ENCODE peak calls at places on chromosomes 6 and 20, in four cellular contexts. N, Z, P and S are unnamed samples.

GRCh38 chr6:105452924-105453756 is 50.3 kb upstream of the PREP start:
- DNase-seq in N (no peak), Z (peak; percentile 20), P (no peak), S (peak; percentile 26)

GRCh38 chr6:35922139-35922554 is 1.2 kb upstream of the SRPK1 start:
- DNase-seq in N (no peak), Z (no peak), P (no peak), S (no peak)

GRCh38 chr6:28353981-28354676 is 4.4 kb downstream of the ZKSCAN3 start:
- DNase-seq in N (no peak), Z (no peak), P (peak; percentile 42), S (no peak)

GRCh38 chr6:83051386-83052172 is 14.1 kb downstream of the UBE3D start:
- DNase-seq in N (no peak), Z (no peak), P (no peak), S (no peak)

GRCh38 chr6:163466839-163467390 is 52.4 kb downstream of the QKI start:
- DNase-seq in N (no peak), Z (no peak), P (no peak), S (no peak)

GRCh38 chr20:4837760-4838159 is 116.1 kb downstream of the PRND start:
- DNase-seq in N (no peak), Z (no peak), P (no peak), S (no peak)

GRCh38 chr20:11324990-11325389 is 592.7 kb upstream of the BTBD3 start:
- DNase-seq in N (no peak), Z (no peak), P (no peak), S (no peak)

GRCh38 chr20:39810269-39810668 is 848.1 kb downstream of the DHX35 start:
- DNase-seq in N (no peak), Z (no peak), P (no peak), S (no peak)

GRCh38 chr6:47655719-47656595 is 42.4 kb upstream of the ADGRF4 start:
- DNase-seq in N (no peak), Z (no peak), P (peak; percentile 64), S (no peak)

GRCh38 chr6:148711833-148712653 is 34.8 kb upstream of the UST start:
- DNase-seq in N (no peak), Z (no peak), P (no peak), S (no peak)

GRCh38 chr6:2061880-2062279 is 183.5 kb downstream of the GMDS start:
- DNase-seq in N (no peak), Z (no peak), P (no peak), S (no peak)

GRCh38 chr6:79803917-79804316 is 143.4 kb downstream of the ELOVL4 start:
- DNase-seq in N (no peak), Z (no peak), P (no peak), S (no peak)

GRCh38 chr6:52065621-52066020 is 21.8 kb downstream of the PKHD1 start:
- DNase-seq in N (no peak), Z (no peak), P (peak; percentile 64), S (no peak)

GRCh38 chr6:89359561-89359960 is 7.0 kb upstream of the UBE2J1 start:
- DNase-seq in N (no peak), Z (no peak), P (no peak), S (no peak)

GRCh38 chr20:41047279-41047974 is 18.8 kb downstream of the TOP1 start:
- DNase-seq in N (no peak), Z (no peak), P (peak; percentile 69), S (no peak)

GRCh38 chr6:110408891-110409290 is 6.5 kb downstream of the DDO start:
- DNase-seq in N (no peak), Z (no peak), P (no peak), S (no peak)

GRCh38 chr6:80304014-80304413 is 197.5 kb downstream of the BCKDHB start:
- DNase-seq in N (no peak), Z (no peak), P (no peak), S (no peak)

GRCh38 chr6:111631930-111632460 is 26.3 kb upstream of the TRAF3IP2 start:
- DNase-seq in N (no peak), Z (no peak), P (no peak), S (no peak)

GRCh38 chr20:38875170-38875993 is 50.8 kb upstream of the FAM83D start:
- DNase-seq in N (peak; percentile 96), Z (no peak), P (no peak), S (peak; percentile 88)

GRCh38 chr20:50187403-50188051 is 3.1 kb upstream of the CEBPB start:
- DNase-seq in N (no peak), Z (no peak), P (peak; percentile 73), S (no peak)

GRCh38 chr20:43911066-43911465 is 3.6 kb upstream of the TOX2 start:
- DNase-seq in N (no peak), Z (no peak), P (peak; percentile 67), S (no peak)

GRCh38 chr6:158064725-158065251 is 83.1 kb downstream of the SYNJ2 start:
- DNase-seq in N (no peak), Z (no peak), P (no peak), S (no peak)

GRCh38 chr6:137827977-137828815 is 38.9 kb upstream of the TNFAIP3 start:
- DNase-seq in N (no peak), Z (no peak), P (no peak), S (peak; percentile 59)

GRCh38 chr6:80482056-80482455 is 375.6 kb downstream of the BCKDHB start:
- DNase-seq in N (no peak), Z (no peak), P (no peak), S (no peak)

GRCh38 chr20:8292793-8293192 is 160.7 kb downstream of the PLCB1 start:
- DNase-seq in N (no peak), Z (no peak), P (no peak), S (no peak)

GRCh38 chr20:24990810-24991252 is 1.7 kb downstream of the APMAP start:
- DNase-seq in N (no peak), Z (no peak), P (no peak), S (no peak)

GRCh38 chr20:40016359-40016758 is 672.7 kb downstream of the MAFB start:
- DNase-seq in N (no peak), Z (no peak), P (no peak), S (no peak)

GRCh38 chr20:50292324-50293243 is 102.0 kb downstream of the CEBPB start:
- DNase-seq in N (no peak), Z (peak; percentile 96), P (peak; percentile 85), S (no peak)

GRCh38 chr20:23320317-23320716 is 30.3 kb upstream of the NXT1 start:
- DNase-seq in N (no peak), Z (no peak), P (peak; percentile 16), S (no peak)

GRCh38 chr6:14383393-14384174 is 266.0 kb downstream of the CD83 start:
- DNase-seq in N (no peak), Z (no peak), P (no peak), S (no peak)
- TF ChIP-seq CTCF in N (no peak), Z (no peak), P (no peak), S (no peak)

GRCh38 chr6:16762265-16762546 is 946 bp upstream of the ATXN1 start:
- DNase-seq in N (no peak), Z (no peak), P (no peak), S (no peak)

GRCh38 chr6:16760536-16761468 is at the start of gene ATXN1:
- DNase-seq in N (no peak), Z (peak; percentile 73), P (peak; percentile 42), S (no peak)

GRCh38 chr6:16759646-16760535 is 1.4 kb downstream of the ATXN1 start:
- DNase-seq in N (no peak), Z (peak; percentile 93), P (peak; percentile 65), S (peak; percentile 82)

GRCh38 chr6:16762547-16763477 is 1.6 kb upstream of the ATXN1 start:
- DNase-seq in N (no peak), Z (no peak), P (peak; percentile 77), S (peak; percentile 77)

GRCh38 chr6:16761469-16762264 is 407 bp upstream of the ATXN1 start:
- DNase-seq in N (no peak), Z (peak; percentile 87), P (peak; percentile 79), S (peak; percentile 87)
- TF ChIP-seq CTCF in N (peak; percentile 38), Z (peak; percentile 29), P (peak; percentile 28), S (peak; percentile 24)

GRCh38 chr6:100099189-100100074 is 105.4 kb upstream of the MCHR2 start:
- DNase-seq in N (no peak), Z (no peak), P (peak; percentile 24), S (no peak)
- TF ChIP-seq CTCF in N (no peak), Z (no peak), P (peak; percentile 77), S (peak; percentile 36)

DNA sequence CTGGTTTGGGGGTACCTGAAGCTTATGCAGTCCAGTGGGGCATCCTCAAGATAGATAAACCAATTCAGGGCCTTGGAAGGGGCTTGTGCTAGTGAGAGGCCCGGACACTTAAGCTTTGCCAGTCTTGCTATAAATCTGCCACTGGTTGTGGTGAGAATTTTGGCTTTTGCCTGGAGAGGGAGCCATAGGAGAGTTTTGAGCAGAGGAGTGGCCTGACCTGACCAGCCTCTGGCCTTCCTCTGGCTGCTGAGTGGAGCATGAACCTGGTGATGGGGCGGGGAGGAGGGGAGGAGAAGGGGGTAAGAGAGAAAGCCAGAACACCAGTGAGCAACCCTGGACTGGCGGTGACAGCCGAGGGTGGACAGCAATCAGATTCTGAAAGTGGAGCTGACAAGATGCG is 7.1 kb downstream of the TMEM74B start:
- DNase-seq in N (no peak), Z (no peak), P (no peak), S (no peak)
- TF ChIP-seq CTCF in N (no peak), Z (no peak), P (no peak), S (peak; percentile 7)

GRCh38 chr6:20953019-20953418 is 418.8 kb downstream of the CDKAL1 start:
- DNase-seq in N (no peak), Z (no peak), P (no peak), S (no peak)
- TF ChIP-seq CTCF in N (no peak), Z (no peak), P (no peak), S (no peak)

DNA sequence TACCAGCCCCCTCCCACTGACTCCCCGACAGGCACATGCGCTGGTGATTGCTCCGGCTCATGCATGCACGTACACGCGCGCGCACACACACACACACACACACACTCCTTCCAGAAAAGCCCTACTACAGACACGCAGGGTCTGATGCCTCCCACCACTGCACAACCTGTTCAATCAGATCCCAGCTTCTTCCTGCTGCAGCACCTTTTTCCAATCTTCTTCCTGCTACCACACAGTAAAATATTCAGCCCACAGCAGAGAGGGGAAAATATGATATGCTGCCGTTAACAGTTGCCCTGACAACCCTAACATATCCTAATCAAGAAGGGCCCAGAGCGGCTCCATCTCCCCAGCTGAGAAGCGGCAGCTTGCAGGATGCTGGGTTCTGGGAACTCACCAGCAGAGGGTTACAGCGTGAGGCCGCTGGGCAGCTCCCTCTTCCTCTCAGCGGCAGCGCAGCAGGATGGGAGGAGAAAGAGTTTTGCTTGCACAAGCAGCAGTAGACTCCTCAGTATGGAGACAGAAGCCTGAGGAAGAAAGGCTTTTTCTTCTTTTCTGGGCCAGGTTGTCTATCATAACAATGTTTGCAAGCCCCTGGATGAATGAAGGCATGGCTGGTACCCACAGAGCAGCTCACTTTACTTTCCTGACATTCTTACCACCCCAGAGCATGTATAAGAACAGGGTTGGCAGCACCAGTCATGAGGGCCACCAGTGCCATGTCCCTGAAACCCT is 23.9 kb downstream of the MAP7 start:
- DNase-seq in N (no peak), Z (peak; percentile 46), P (no peak), S (no peak)
- TF ChIP-seq CTCF in N (peak; percentile 13), Z (no peak), P (no peak), S (no peak)